ENCODE peak calls at places on chromosomes 4 and X, in six cellular contexts. X, L, J, B, P and Q are unnamed samples.
A peak's percentile ranks its signal among the peaks of the same experiment; 100 is the strongest.

GRCh38 chr4:121707344-121707743 is 10.6 kb upstream of the ANXA5 start:
- DNase-seq in X (no peak), L (no peak), J (no peak), B (no peak), P (no peak), Q (no peak)

GRCh38 chrX:42821803-42822443 is 44.0 kb upstream of the PPP1R2C start:
- DNase-seq in X (no peak), L (no peak), J (no peak), B (no peak), P (no peak), Q (peak; percentile 1)

GRCh38 chr4:185693548-185694215 is 118.3 kb downstream of the SORBS2 start:
- DNase-seq in X (no peak), L (no peak), J (no peak), B (no peak), P (no peak), Q (no peak)

GRCh38 chr4:41935652-41936021 is 408 bp downstream of the TMEM33 start:
- DNase-seq in X (peak; percentile 6), L (peak; percentile 23), J (peak; percentile 62), B (peak; percentile 26), P (peak; percentile 9), Q (peak; percentile 35)

GRCh38 chrX:148310402-148311200 is 189.8 kb upstream of the AFF2 start:
- DNase-seq in X (no peak), L (no peak), J (peak; percentile 1), B (no peak), P (peak; percentile 42), Q (no peak)

GRCh38 chr4:164989464-164989863 is 12.0 kb upstream of the TRIM61 start:
- DNase-seq in X (no peak), L (no peak), J (no peak), B (no peak), P (no peak), Q (no peak)

GRCh38 chrX:2928127-2928582 is 984 bp downstream of the ARSD start:
- DNase-seq in X (no peak), L (no peak), J (no peak), B (no peak), P (no peak), Q (no peak)

GRCh38 chr4:76802546-76803021 is 95.4 kb downstream of the SOWAHB start:
- DNase-seq in X (peak; percentile 47), L (no peak), J (no peak), B (no peak), P (no peak), Q (peak; percentile 40)

GRCh38 chr4:110124721-110125120 is 73.7 kb downstream of the ELOVL6 start:
- DNase-seq in X (no peak), L (no peak), J (no peak), B (no peak), P (no peak), Q (no peak)

GRCh38 chrX:150365051-150365952 is 2.2 kb downstream of the MAMLD1 start:
- DNase-seq in X (peak; percentile 46), L (no peak), J (peak; percentile 31), B (peak; percentile 67), P (peak; percentile 46), Q (peak; percentile 66)

GRCh38 chrX:10190367-10190766 is 33.6 kb downstream of the CLCN4 start:
- DNase-seq in X (peak; percentile 80), L (peak; percentile 26), J (peak; percentile 60), B (peak; percentile 62), P (no peak), Q (peak; percentile 82)

GRCh38 chrX:39439910-39440733 is 638.9 kb downstream of the MID1IP1 start:
- DNase-seq in X (no peak), L (no peak), J (no peak), B (no peak), P (no peak), Q (no peak)

GRCh38 chr4:42568610-42569207 is 88.2 kb downstream of the ATP8A1 start:
- DNase-seq in X (peak; percentile 65), L (peak; percentile 42), J (peak; percentile 86), B (peak; percentile 41), P (peak; percentile 35), Q (peak; percentile 80)

GRCh38 chrX:1807301-1807731 is 192.5 kb downstream of the ASMT start:
- DNase-seq in X (peak; percentile 37), L (peak; percentile 9), J (no peak), B (peak; percentile 5), P (no peak), Q (peak; percentile 28)